ENCODE peak calls at places on chromosomes 4 and X, in nine cellular contexts. Y, C, J, O, I, N, Z, M and G are unnamed samples. For H3K27me3, the result is how much of the 10 kb centered on the place peaks cover.

GRCh38 chrX:16145656-16146055 is 21.6 kb upstream of the MAGEB17 start:
- DNase-seq in Y (no peak), C (no peak), J (no peak), O (no peak), I (no peak), N (no peak), Z (no peak), M (no peak), G (no peak)

GRCh38 chr4:151472711-151473110 is 63.7 kb downstream of the FHIP1A start:
- DNase-seq in Y (no peak), C (no peak), J (no peak), O (no peak), I (no peak), N (no peak), Z (no peak), M (peak), G (no peak)

GRCh38 chrX:104112326-104112951 is at the start of gene ZCCHC18:
- DNase-seq in Y (no peak), C (peak), J (peak), O (peak), I (peak), N (peak), Z (peak), M (peak), G (peak)

GRCh38 chr4:76980280-76980679 is 30.7 kb downstream of the SEPTIN11 start:
- DNase-seq in Y (no peak), C (no peak), J (no peak), O (no peak), I (no peak), N (no peak), Z (no peak), M (no peak), G (no peak)

GRCh38 chr4:951186-951585 is 18.9 kb downstream of the TMEM175 start:
- DNase-seq in Y (no peak), C (no peak), J (no peak), O (peak), I (no peak), N (peak), Z (no peak), M (no peak), G (no peak)

GRCh38 chr4:55378617-55379467 is 16.9 kb upstream of the TMEM165 start:
- DNase-seq in Y (no peak), C (no peak), J (no peak), O (no peak), I (no peak), N (no peak), Z (no peak), M (no peak), G (no peak)

GRCh38 chr4:86960557-86960959 is 25.7 kb downstream of the AFF1 start:
- DNase-seq in Y (no peak), C (peak), J (no peak), O (no peak), I (no peak), N (no peak), Z (no peak), M (peak), G (no peak)

GRCh38 chr4:86892639-86892965 is 380 bp upstream of the C4orf36 start:
- DNase-seq in Y (no peak), C (no peak), J (no peak), O (no peak), I (no peak), N (no peak), Z (no peak), M (peak), G (no peak)

GRCh38 chr4:15928883-15929282 is 9.7 kb downstream of the FGFBP1 start:
- DNase-seq in Y (no peak), C (no peak), J (no peak), O (no peak), I (no peak), N (no peak), Z (no peak), M (no peak), G (no peak)

GRCh38 chr4:1418494-1419285 is 12.4 kb upstream of the NKX1-1 start:
- DNase-seq in Y (no peak), C (no peak), J (no peak), O (peak), I (peak), N (peak), Z (no peak), M (no peak), G (no peak)

GRCh38 chr4:153152453-153153338 is 51.5 kb upstream of the TRIM2 start:
- DNase-seq in Y (peak), C (peak), J (peak), O (peak), I (peak), N (peak), Z (peak), M (peak), G (peak)

GRCh38 chrX:130173190-130173895 is 1.6 kb downstream of the RAB33A start:
- DNase-seq in Y (no peak), C (no peak), J (peak), O (no peak), I (peak), N (no peak), Z (no peak), M (peak), G (peak)

GRCh38 chrX:46574941-46575381 is 1.4 kb downstream of the CHST7 start:
- DNase-seq in Y (peak), C (no peak), J (peak), O (no peak), I (peak), N (peak), Z (peak), M (peak), G (peak)

GRCh38 chr4:161767116-161767515 is 396.7 kb downstream of the FSTL5 start:
- DNase-seq in Y (no peak), C (no peak), J (no peak), O (no peak), I (no peak), N (no peak), Z (no peak), M (no peak), G (no peak)

GRCh38 chr4:173490817-173491518 is 39.1 kb downstream of the HAND2 start:
- DNase-seq in Y (no peak), C (no peak), J (peak), O (no peak), I (no peak), N (no peak), Z (no peak), M (peak), G (no peak)

GRCh38 chr4:32196950-32197688 is 1477.0 kb downstream of the PCDH7 start:
- DNase-seq in Y (no peak), C (no peak), J (no peak), O (no peak), I (no peak), N (no peak), Z (no peak), M (no peak), G (no peak)

DNA sequence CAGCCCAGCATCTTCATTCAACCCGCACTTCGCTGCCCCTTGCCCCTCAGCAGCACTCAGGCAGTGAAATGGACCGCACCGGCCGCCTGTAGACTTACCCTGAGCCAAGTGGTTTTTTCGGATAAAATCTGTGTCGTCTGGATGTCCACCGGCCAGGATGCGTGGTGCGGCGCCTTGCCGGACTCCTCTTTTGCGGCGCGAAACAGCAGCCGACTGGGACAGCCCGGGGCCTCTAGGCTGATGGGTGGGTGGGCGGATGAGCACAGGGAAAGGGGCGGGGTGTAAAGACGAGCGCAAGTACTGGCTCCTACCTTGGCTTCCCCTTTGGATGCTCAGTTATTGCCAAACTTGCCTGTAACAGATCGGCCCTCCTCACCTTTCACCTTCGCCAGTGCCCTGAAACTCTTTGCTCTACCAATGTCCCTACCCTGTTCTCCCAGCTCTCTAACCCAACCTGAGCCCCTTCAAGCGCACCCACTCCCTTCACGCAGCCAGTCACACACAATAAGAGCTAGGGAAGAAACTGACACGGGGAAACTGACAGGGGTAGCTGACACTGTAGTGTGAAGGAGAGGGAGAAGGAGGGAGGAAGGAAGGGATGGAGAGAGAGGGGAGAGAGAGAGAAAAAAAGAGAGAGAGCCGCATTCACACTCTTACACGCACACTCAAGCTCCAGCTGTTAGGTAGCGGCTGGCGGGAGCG is 644 bp downstream of the TRPC5 start:
- DNase-seq in Y (no peak), C (no peak), J (no peak), O (peak), I (no peak), N (no peak), Z (no peak), M (no peak), G (no peak)
- H3K27me3 ChIP-seq in Y (under half), C (under half), J (under half), O (under half), I (under half), N (under half), Z (under half), M (under half), G (under half)

DNA sequence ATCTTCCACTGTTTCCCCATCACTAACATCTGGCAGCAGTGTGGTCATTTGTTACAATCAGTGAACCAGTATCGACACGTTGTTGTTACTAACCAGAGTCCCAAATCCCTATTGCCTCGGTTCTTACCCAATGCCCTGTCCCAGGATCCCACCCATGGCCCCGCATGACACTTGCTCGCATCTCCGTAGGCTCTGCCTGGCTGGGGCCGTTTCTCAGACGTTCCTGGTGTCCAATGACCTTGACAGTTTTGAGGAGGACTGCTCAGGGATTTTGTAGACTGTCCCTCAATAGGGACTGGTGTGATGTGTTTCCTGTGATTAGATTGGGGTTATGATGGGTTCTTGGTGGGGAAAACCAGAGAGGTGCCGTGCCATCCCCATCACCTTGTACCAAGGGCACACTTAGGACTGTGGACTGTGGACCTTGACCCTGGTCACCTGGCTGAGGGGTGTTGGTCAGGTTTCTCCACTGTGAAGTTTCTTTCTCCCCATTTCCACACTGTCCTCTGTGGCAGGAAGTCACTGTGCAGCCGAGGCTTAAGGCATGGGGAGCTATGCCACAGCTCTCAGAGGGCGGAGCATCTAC is 108.4 kb downstream of the ADRA2C start:
- DNase-seq in Y (no peak), C (no peak), J (no peak), O (peak), I (no peak), N (peak), Z (no peak), M (no peak), G (no peak)
- H3K27me3 ChIP-seq in Y (half or more), C (under half), J (under half), O (under half), I (under half), N (half or more), Z (under half), M (half or more), G (half or more)

GRCh38 chr4:8866421-8866820 is 5.2 kb downstream of the HMX1 start:
- DNase-seq in Y (no peak), C (no peak), J (no peak), O (no peak), I (no peak), N (no peak), Z (no peak), M (no peak), G (no peak)
- H3K27me3 ChIP-seq in Y (half or more), C (half or more), J (half or more), O (under half), I (under half), N (half or more), Z (under half), M (under half), G (half or more)

GRCh38 chr4:139595989-139596679 is 40.1 kb upstream of the SETD7 start:
- DNase-seq in Y (no peak), C (no peak), J (no peak), O (no peak), I (no peak), N (no peak), Z (no peak), M (peak), G (no peak)
- H3K27me3 ChIP-seq in Y (under half), C (under half), J (under half), O (under half), I (under half), N (under half), Z (under half), M (under half), G (under half)

GRCh38 chrX:108740299-108740774 is 4.0 kb upstream of the IRS4 start:
- DNase-seq in Y (no peak), C (no peak), J (no peak), O (no peak), I (no peak), N (no peak), Z (no peak), M (no peak), G (no peak)
- H3K27me3 ChIP-seq in Y (under half), C (under half), J (under half), O (under half), I (under half), N (under half), Z (under half), M (under half), G (under half)

GRCh38 chr4:110631582-110632505 is 9.0 kb upstream of the PITX2 start:
- DNase-seq in Y (no peak), C (peak), J (peak), O (peak), I (peak), N (peak), Z (no peak), M (peak), G (peak)

GRCh38 chr4:110628321-110629213 is 5.7 kb upstream of the PITX2 start:
- DNase-seq in Y (no peak), C (peak), J (no peak), O (peak), I (no peak), N (no peak), Z (no peak), M (no peak), G (no peak)

GRCh38 chr4:110630621-110631402 is 7.9 kb upstream of the PITX2 start:
- DNase-seq in Y (no peak), C (peak), J (no peak), O (peak), I (no peak), N (no peak), Z (no peak), M (no peak), G (no peak)

GRCh38 chr4:110629214-110629754 is 6.4 kb upstream of the PITX2 start:
- DNase-seq in Y (no peak), C (no peak), J (no peak), O (peak), I (no peak), N (no peak), Z (no peak), M (no peak), G (no peak)

DNA sequence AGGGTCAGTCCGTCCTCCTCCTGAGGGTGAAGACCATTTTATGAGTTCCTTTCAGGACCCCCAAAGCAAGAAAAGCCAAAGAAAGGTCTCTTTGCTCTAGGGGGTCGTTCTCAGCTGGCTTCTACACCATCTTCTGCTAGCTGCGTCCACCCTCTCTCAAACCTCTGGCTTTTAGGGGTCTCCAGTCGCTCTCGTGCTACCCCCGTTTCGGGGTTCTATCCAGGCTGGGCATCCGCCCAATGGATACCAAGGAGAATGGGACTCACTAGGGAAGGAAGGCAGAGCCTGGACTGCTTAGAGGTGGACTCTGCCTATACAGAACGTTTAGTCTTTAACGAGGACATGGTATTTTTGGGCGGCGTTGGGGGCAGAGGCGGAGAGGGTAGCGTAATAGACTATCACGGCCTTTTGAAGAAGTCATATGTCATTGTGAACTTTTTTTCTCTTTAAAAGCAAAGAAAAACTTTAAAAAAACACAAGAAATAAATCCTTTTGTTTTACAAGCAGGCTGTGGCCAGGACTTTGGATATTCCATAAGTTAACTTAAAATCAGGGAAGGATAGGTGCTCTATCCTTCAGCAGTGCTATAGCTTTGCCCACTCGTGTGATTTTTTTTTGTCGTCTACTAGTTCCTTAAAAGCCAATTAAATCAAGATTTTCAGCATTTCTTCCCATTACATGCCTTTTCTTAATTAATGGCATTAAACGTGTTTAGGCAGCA is 7.1 kb upstream of the PITX2 start:
- DNase-seq in Y (no peak), C (no peak), J (no peak), O (no peak), I (no peak), N (no peak), Z (no peak), M (no peak), G (no peak)
- H3K27me3 ChIP-seq in Y (half or more), C (half or more), J (half or more), O (under half), I (under half), N (half or more), Z (half or more), M (under half), G (under half)

DNA sequence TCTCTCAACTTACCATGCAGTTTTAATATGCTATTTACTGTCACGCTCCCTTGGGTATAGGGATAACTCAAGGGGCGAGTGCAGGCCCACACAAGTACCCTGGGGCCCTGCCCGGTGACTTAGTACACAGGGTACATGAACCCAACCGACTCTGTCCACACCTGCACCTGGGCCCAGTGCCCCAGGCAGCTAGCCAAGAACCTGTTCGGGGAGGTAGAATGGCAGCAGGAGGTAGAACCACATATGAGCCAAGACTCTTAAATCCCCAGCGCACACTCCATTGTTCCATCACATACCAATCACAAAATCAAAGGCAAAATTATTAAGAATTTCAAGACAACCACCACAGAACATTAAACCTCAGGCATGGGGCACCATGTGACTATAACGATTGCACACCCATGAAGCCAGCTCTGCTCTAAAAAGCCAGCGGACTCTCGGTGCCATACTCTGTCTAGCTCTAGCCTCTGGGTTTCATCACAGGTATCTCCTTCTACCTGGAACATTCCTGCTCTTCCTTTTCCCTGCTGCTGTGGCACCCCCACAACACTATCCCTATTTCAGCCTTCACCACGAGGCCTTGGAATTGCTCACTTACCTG is 14.6 kb downstream of the PHF8 start:
- DNase-seq in Y (no peak), C (no peak), J (no peak), O (no peak), I (no peak), N (peak), Z (no peak), M (no peak), G (no peak)
- H3K27me3 ChIP-seq in Y (under half), C (under half), J (under half), O (under half), I (under half), N (under half), Z (under half), M (under half), G (under half)

GRCh38 chrX:72306085-72306801 is 529 bp upstream of the CITED1 start:
- DNase-seq in Y (no peak), C (no peak), J (no peak), O (no peak), I (no peak), N (no peak), Z (no peak), M (peak), G (no peak)
- H3K27me3 ChIP-seq in Y (half or more), C (half or more), J (under half), O (under half), I (under half), N (under half), Z (under half), M (under half), G (under half)

DNA sequence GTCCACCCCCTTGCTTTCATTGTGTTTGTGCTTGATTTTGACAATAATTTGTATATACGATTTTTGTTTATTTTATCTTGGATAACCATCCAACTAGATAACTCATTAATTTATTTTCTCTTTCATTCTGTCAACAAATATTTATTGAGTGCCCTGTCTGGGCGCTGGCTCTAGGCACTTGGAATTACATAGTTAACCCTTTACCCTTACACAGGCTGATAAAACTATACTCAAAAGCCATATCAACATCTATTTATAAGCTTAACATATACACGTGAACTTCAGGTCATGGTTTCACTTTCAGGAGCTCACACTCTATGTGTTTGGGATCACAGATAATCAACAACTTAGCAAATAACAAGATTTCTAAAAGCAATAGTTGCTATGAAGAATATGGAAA is 226.3 kb upstream of the PPARGC1A start:
- DNase-seq in Y (no peak), C (no peak), J (no peak), O (no peak), I (no peak), N (no peak), Z (no peak), M (no peak), G (peak)
- H3K27me3 ChIP-seq in Y (under half), C (under half), J (under half), O (under half), I (under half), N (under half), Z (under half), M (under half), G (under half)